ENCODE peak calls at places on chromosome 1, in ten cellular contexts. X is GM13976, H is HuH-7, L is sciatic nerve, V is GF-D8, F is Ammon's horn, D is Calu3, A is ELR, M is T-helper 9 cell, J is fibroblast of pulmonary artery. W is an unnamed sample.

GRCh38 chr1:25163986-25164385 is 68.3 kb downstream of the SYF2 start:
- DNase-seq in X (no peak), H (no peak), L (no peak), V (no peak), F (no peak), D (no peak), A (no peak), M (no peak), J (no peak), W (no peak)

GRCh38 chr1:99146129-99146848 is 118.0 kb upstream of the PLPPR4 start:
- DNase-seq in X (no peak), H (no peak), L (no peak), V (no peak), F (no peak), D (peak), A (no peak), M (no peak), J (no peak), W (peak)

GRCh38 chr1:14561014-14561693 is 37.3 kb upstream of the KAZN start:
- DNase-seq in X (no peak), H (no peak), L (no peak), V (no peak), F (no peak), D (no peak), A (no peak), M (no peak), J (no peak), W (no peak)

GRCh38 chr1:8712413-8713229 is 104.8 kb downstream of the RERE start:
- DNase-seq in X (no peak), H (peak), L (no peak), V (peak), F (no peak), D (no peak), A (peak), M (no peak), J (peak), W (no peak)

GRCh38 chr1:115184951-115185331 is 95.6 kb upstream of the TSPAN2 start:
- DNase-seq in X (no peak), H (no peak), L (no peak), V (no peak), F (no peak), D (no peak), A (peak), M (no peak), J (no peak), W (no peak)

GRCh38 chr1:9079980-9080703 is 10.7 kb upstream of the SLC2A5 start:
- DNase-seq in X (no peak), H (no peak), L (no peak), V (no peak), F (no peak), D (no peak), A (no peak), M (no peak), J (no peak), W (no peak)

GRCh38 chr1:50750021-50750619 is 209.9 kb downstream of the FAF1 start:
- DNase-seq in X (no peak), H (no peak), L (no peak), V (no peak), F (peak), D (peak), A (peak), M (no peak), J (peak), W (no peak)

GRCh38 chr1:193077991-193078390 is 18.6 kb downstream of the RO60 start:
- DNase-seq in X (no peak), H (no peak), L (no peak), V (no peak), F (no peak), D (no peak), A (peak), M (no peak), J (no peak), W (no peak)

GRCh38 chr1:211326528-211327340 is at the start of gene TRAF5:
- DNase-seq in X (peak), H (peak), L (peak), V (no peak), F (peak), D (peak), A (peak), M (peak), J (peak), W (peak)

GRCh38 chr1:243917177-243917862 is 67.3 kb upstream of the AKT3 start:
- DNase-seq in X (peak), H (no peak), L (peak), V (no peak), F (peak), D (peak), A (peak), M (no peak), J (peak), W (peak)

GRCh38 chr1:172646653-172647052 is 12.2 kb upstream of the FASLG start:
- DNase-seq in X (no peak), H (no peak), L (no peak), V (no peak), F (no peak), D (no peak), A (no peak), M (no peak), J (peak), W (no peak)

GRCh38 chr1:55894521-55894920 is 679.4 kb upstream of the USP24 start:
- DNase-seq in X (no peak), H (no peak), L (no peak), V (no peak), F (no peak), D (no peak), A (peak), M (no peak), J (peak), W (no peak)

GRCh38 chr1:25520446-25521061 is 22.9 kb upstream of the LDLRAP1 start:
- DNase-seq in X (peak), H (peak), L (peak), V (no peak), F (peak), D (peak), A (peak), M (peak), J (peak), W (peak)